ENCODE peak calls at places on chromosomes 7 and 10, in five cellular contexts. O, R, L, S and B are unnamed samples.

GRCh38 chr7:119374436-119374835 is 898.5 kb upstream of the KCND2 start:
- DNase-seq in O (no peak), R (no peak), L (no peak), S (no peak), B (no peak)

GRCh38 chr7:44196450-44196872 is 4.3 kb upstream of the YKT6 start:
- DNase-seq in O (peak), R (peak), L (peak), S (no peak), B (peak)

GRCh38 chr7:17640730-17641377 is 299.4 kb downstream of the SNX13 start:
- DNase-seq in O (peak), R (peak), L (peak), S (no peak), B (peak)

GRCh38 chr10:89959433-89960110 is 258.2 kb downstream of the KIF20B start:
- DNase-seq in O (no peak), R (no peak), L (no peak), S (no peak), B (no peak)

GRCh38 chr10:91709394-91709798 is 76.5 kb upstream of the PPP1R3C start:
- DNase-seq in O (peak), R (no peak), L (no peak), S (no peak), B (no peak)

GRCh38 chr7:156669035-156669828 is 28.7 kb downstream of the RNF32 start:
- DNase-seq in O (no peak), R (no peak), L (no peak), S (no peak), B (no peak)

GRCh38 chr7:30391806-30392205 is 86.8 kb downstream of the NOD1 start:
- DNase-seq in O (no peak), R (no peak), L (no peak), S (no peak), B (no peak)

GRCh38 chr7:90825779-90826178 is 229.7 kb downstream of the CDK14 start:
- DNase-seq in O (no peak), R (no peak), L (no peak), S (no peak), B (no peak)

GRCh38 chr10:9926003-9926402 is 1091.7 kb upstream of the CELF2 start:
- DNase-seq in O (no peak), R (no peak), L (no peak), S (no peak), B (no peak)

GRCh38 chr10:107614939-107615665 is 450.6 kb upstream of the SORCS1 start:
- DNase-seq in O (peak), R (peak), L (no peak), S (no peak), B (no peak)

GRCh38 chr7:8639668-8640067 is 206.3 kb downstream of the NXPH1 start:
- DNase-seq in O (no peak), R (no peak), L (no peak), S (no peak), B (no peak)

GRCh38 chr7:157432957-157433576 is 96.3 kb downstream of the DNAJB6 start:
- DNase-seq in O (peak), R (peak), L (peak), S (no peak), B (peak)

GRCh38 chr10:119177708-119178370 is 773 bp downstream of the PRDX3 start:
- DNase-seq in O (peak), R (peak), L (no peak), S (no peak), B (no peak)

GRCh38 chr7:156175003-156175402 is 362.7 kb upstream of the SHH start:
- DNase-seq in O (no peak), R (no peak), L (no peak), S (no peak), B (no peak)

GRCh38 chr7:69399038-69399800 is 199.1 kb upstream of the AUTS2 start:
- DNase-seq in O (no peak), R (peak), L (no peak), S (no peak), B (no peak)

GRCh38 chr7:115533785-115534184 is 496.8 kb downstream of the TFEC start:
- DNase-seq in O (peak), R (no peak), L (no peak), S (no peak), B (no peak)

GRCh38 chr10:119206603-119207366 is 586 bp upstream of the GRK5 start:
- DNase-seq in O (peak), R (no peak), L (peak), S (peak), B (peak)

GRCh38 chr10:96991313-96991841 is 159.3 kb downstream of the LCOR start:
- DNase-seq in O (peak), R (peak), L (no peak), S (no peak), B (no peak)

GRCh38 chr10:78905015-78905939 is 163.5 kb upstream of the ZMIZ1 start:
- DNase-seq in O (no peak), R (no peak), L (no peak), S (no peak), B (no peak)

GRCh38 chr7:18575989-18576572 is 80.5 kb downstream of the HDAC9 start:
- DNase-seq in O (no peak), R (no peak), L (no peak), S (no peak), B (no peak)

GRCh38 chr7:94888542-94888941 is 18.9 kb upstream of the PPP1R9A start:
- DNase-seq in O (peak), R (no peak), L (no peak), S (no peak), B (no peak)

GRCh38 chr7:144027070-144027469 is 21.7 kb upstream of the OR2A5 start:
- DNase-seq in O (peak), R (no peak), L (no peak), S (no peak), B (peak)

GRCh38 chr10:5632430-5632829 is 34.0 kb downstream of the ASB13 start:
- DNase-seq in O (peak), R (no peak), L (no peak), S (peak), B (no peak)

GRCh38 chr7:143492043-143492471 is 14.4 kb downstream of the TAS2R41 start:
- DNase-seq in O (peak), R (peak), L (peak), S (no peak), B (no peak)

GRCh38 chr7:126450269-126450671 is 802.5 kb downstream of the GRM8 start:
- DNase-seq in O (no peak), R (peak), L (no peak), S (no peak), B (no peak)

GRCh38 chr10:16521311-16522016 is at the start of gene C1QL3:
- DNase-seq in O (peak), R (no peak), L (no peak), S (no peak), B (peak)

GRCh38 chr7:92259610-92260247 is 14.0 kb downstream of the ANKIB1 start:
- DNase-seq in O (no peak), R (no peak), L (no peak), S (no peak), B (no peak)

GRCh38 chr10:126124923-126125322 is 228.6 kb downstream of the FANK1 start:
- DNase-seq in O (no peak), R (no peak), L (no peak), S (no peak), B (peak)

GRCh38 chr10:3486346-3487065 is 298.5 kb downstream of the KLF6 start:
- DNase-seq in O (peak), R (no peak), L (no peak), S (peak), B (no peak)

GRCh38 chr10:561721-562120 is 127.7 kb downstream of the DIP2C start:
- DNase-seq in O (no peak), R (no peak), L (no peak), S (no peak), B (no peak)

GRCh38 chr10:1381339-1381738 is 325.2 kb downstream of the WDR37 start:
- DNase-seq in O (no peak), R (no peak), L (no peak), S (no peak), B (no peak)

GRCh38 chr10:116444527-116445142 is 17.0 kb downstream of the PNLIPRP3 start:
- DNase-seq in O (peak), R (peak), L (peak), S (no peak), B (peak)

GRCh38 chr10:86336341-86336740 is 30.3 kb downstream of the GRID1 start:
- DNase-seq in O (no peak), R (no peak), L (no peak), S (no peak), B (no peak)

GRCh38 chr10:14674376-14675050 is 100.2 kb downstream of the FAM107B start:
- DNase-seq in O (no peak), R (no peak), L (no peak), S (no peak), B (no peak)

GRCh38 chr7:45359250-45359649 is 201.7 kb downstream of the RAMP3 start:
- DNase-seq in O (no peak), R (no peak), L (no peak), S (no peak), B (no peak)

GRCh38 chr10:85557706-85558105 is 808.9 kb downstream of the GRID1 start:
- DNase-seq in O (peak), R (no peak), L (no peak), S (no peak), B (no peak)

GRCh38 chr7:128827971-128828711 is 2.1 kb upstream of the FLNC start:
- DNase-seq in O (peak), R (peak), L (no peak), S (no peak), B (no peak)

GRCh38 chr7:111232249-111233084 is 141.5 kb downstream of the LRRN3 start:
- DNase-seq in O (peak), R (peak), L (no peak), S (no peak), B (no peak)

GRCh38 chr10:15627617-15628196 is 92.0 kb downstream of the ITGA8 start:
- DNase-seq in O (no peak), R (peak), L (no peak), S (no peak), B (no peak)

GRCh38 chr10:3054183-3054815 is 13.0 kb upstream of the PFKP start:
- DNase-seq in O (no peak), R (no peak), L (no peak), S (no peak), B (no peak)